ENCODE peak calls at places on chromosomes 2 and 18, in ten cellular contexts. U, T, Q, F, L, E, Y, A, M and W are unnamed samples.

GRCh38 chr2:241003369-241003768 is 5.0 kb downstream of the SNED1 start:
- DNase-seq in F (no peak), T (no peak), Y (no peak), Q (no peak), U (no peak), E (no peak), L (no peak), A (no peak), M (no peak), W (no peak)

GRCh38 chr2:108912629-108912902 is 76.5 kb downstream of the EDAR start:
- DNase-seq in M (no peak), F (no peak), Q (no peak), A (no peak), Y (no peak), U (no peak), T (no peak), L (no peak), E (no peak), W (no peak)

GRCh38 chr2:212237350-212238095 is 301.1 kb downstream of the ERBB4 start:
- DNase-seq in E (no peak), A (no peak), T (no peak), M (no peak), F (no peak), U (no peak), Y (no peak), L (no peak), Q (no peak), W (no peak)

GRCh38 chr2:8640498-8640897 is 41.4 kb upstream of the ID2 start:
- DNase-seq in F (no peak), L (no peak), E (no peak), M (no peak), T (no peak), A (no peak), Q (no peak), Y (no peak), U (no peak), W (no peak)

GRCh38 chr2:240813231-240813921 is 6.6 kb downstream of the KIF1A start:
- DNase-seq in A (no peak), F (no peak), E (no peak), U (no peak), M (no peak), L (no peak), Q (no peak), T (no peak), Y (no peak), W (no peak)

GRCh38 chr2:226813148-226813701 is 13.6 kb upstream of the IRS1 start:
- DNase-seq in F (no peak), M (no peak), Q (no peak), L (no peak), E (peak), T (no peak), U (peak), Y (no peak), A (peak), W (no peak)

GRCh38 chr2:47043142-47043890 is 111.8 kb downstream of the STPG4 start:
- DNase-seq in L (peak), E (no peak), U (peak), M (peak), T (no peak), Q (no peak), F (peak), A (no peak), Y (peak), W (no peak)

GRCh38 chr18:36942264-36942663 is 113.3 kb downstream of the KIAA1328 start:
- DNase-seq in T (peak), A (no peak), L (no peak), Y (peak), Q (peak), M (peak), U (peak), E (peak), F (no peak), W (no peak)

GRCh38 chr2:236184701-236185100 is 16.5 kb upstream of the GBX2 start:
- DNase-seq in Y (no peak), M (no peak), A (no peak), T (no peak), L (no peak), Q (no peak), E (no peak), U (no peak), F (no peak), W (no peak)

GRCh38 chr2:1970341-1970740 is 226.0 kb upstream of the PXDN start:
- DNase-seq in T (no peak), U (no peak), L (no peak), F (no peak), A (no peak), M (no peak), E (no peak), Q (no peak), Y (no peak), W (no peak)

GRCh38 chr2:50953021-50953420 is 78.9 kb downstream of the NRXN1 start:
- DNase-seq in L (no peak), T (no peak), E (no peak), A (no peak), M (peak), Y (no peak), U (peak), F (peak), Q (no peak), W (peak)

GRCh38 chr2:131104487-131105155 is 515 bp upstream of the PLEKHB2 start:
- DNase-seq in L (peak), T (peak), Y (peak), U (peak), M (peak), Q (peak), A (peak), E (peak), F (no peak), W (peak)

GRCh38 chr2:45083175-45083574 is 73.9 kb upstream of the SIX2 start:
- DNase-seq in Y (no peak), Q (peak), M (no peak), U (peak), F (no peak), E (peak), A (no peak), T (no peak), L (no peak), W (peak)

GRCh38 chr2:40197121-40197520 is 254.8 kb downstream of the SLC8A1 start:
- DNase-seq in F (no peak), E (no peak), Y (no peak), Q (no peak), A (no peak), M (no peak), T (no peak), U (no peak), L (no peak), W (no peak)

GRCh38 chr18:58520964-58521363 is 107.9 kb downstream of the ALPK2 start:
- DNase-seq in U (peak), F (no peak), M (no peak), Y (peak), L (no peak), A (no peak), E (no peak), Q (no peak), T (no peak), W (no peak)

GRCh38 chr2:40721595-40721994 is 269.7 kb upstream of the SLC8A1 start:
- DNase-seq in F (no peak), M (peak), A (no peak), Y (peak), Q (no peak), L (no peak), E (no peak), T (no peak), U (peak), W (no peak)

GRCh38 chr2:54668711-54669110 is 54.8 kb upstream of the EML6 start:
- DNase-seq in Q (no peak), T (no peak), E (no peak), F (no peak), U (no peak), L (no peak), Y (no peak), A (no peak), M (no peak), W (no peak)

GRCh38 chr2:101655941-101656422 is 41.5 kb upstream of the MAP4K4 start:
- DNase-seq in M (no peak), Q (no peak), E (no peak), Y (no peak), U (peak), T (no peak), L (no peak), A (no peak), F (no peak), W (no peak)

GRCh38 chr2:62765619-62766376 is 60.3 kb downstream of the EHBP1 start:
- DNase-seq in Y (no peak), A (no peak), U (peak), M (no peak), E (no peak), L (no peak), T (no peak), Q (no peak), F (no peak), W (no peak)

GRCh38 chr18:22822024-22822423 is 111.1 kb upstream of the RBBP8 start:
- DNase-seq in F (peak), Y (peak), A (no peak), Q (no peak), U (peak), M (no peak), E (no peak), L (no peak), T (no peak), W (no peak)

GRCh38 chr2:20633794-20634259 is 17.1 kb downstream of the HS1BP3 start:
- DNase-seq in M (no peak), E (no peak), L (no peak), Q (no peak), A (peak), T (no peak), U (no peak), F (no peak), Y (no peak), W (peak)

GRCh38 chr2:61017003-61017555 is 441 bp upstream of the PEX13 start:
- DNase-seq in Q (peak), T (peak), Y (peak), U (peak), F (peak), A (peak), L (peak), E (peak), M (peak), W (peak)

GRCh38 chr18:52451851-52452250 is 111.9 kb downstream of the DCC start:
- DNase-seq in Q (no peak), A (no peak), L (no peak), T (no peak), Y (no peak), F (no peak), U (no peak), E (no peak), M (no peak), W (no peak)

GRCh38 chr2:37885329-37885993 is 39.6 kb upstream of the RMDN2 start:
- DNase-seq in E (no peak), M (no peak), U (no peak), T (no peak), L (no peak), Q (no peak), A (no peak), F (no peak), Y (no peak), W (no peak)

GRCh38 chr2:69237070-69237670 is 149.9 kb downstream of the GFPT1 start:
- DNase-seq in L (no peak), Y (no peak), M (no peak), A (no peak), E (no peak), U (peak), Q (no peak), F (no peak), T (no peak), W (no peak)

GRCh38 chr18:21444465-21445023 is 156.0 kb downstream of the ESCO1 start:
- DNase-seq in A (peak), U (peak), E (peak), M (peak), T (no peak), F (peak), Q (peak), Y (peak), L (peak), W (peak)

GRCh38 chr2:98487101-98487805 is 42.6 kb downstream of the INPP4A start:
- DNase-seq in F (no peak), Y (no peak), A (no peak), M (no peak), Q (no peak), E (no peak), L (no peak), U (no peak), T (no peak), W (no peak)